ENCODE peak calls at places on chromosomes 4 and X, in eight cellular contexts. A is amniotic epithelial cell; H is lung; N is NCI-H2171; L is WTC11; Z is activated gamma-delta T cell treated with anti-CD3 and anti-CD28 coated beads, Interleukin-2, amount 50 U/mL, for 16 hours; B is NCI-H460; T is breast epithelium. R is an unnamed sample.

GRCh38 chrX:13029831-13030771 is 14.3 kb downstream of the FAM9C start:
- DNase-seq in B (peak), H (no peak), N (no peak), A (no peak), Z (no peak), L (peak), T (no peak), R (no peak)

GRCh38 chr4:112853662-112854256 is 195.7 kb upstream of the ANK2 start:
- DNase-seq in T (no peak), B (no peak), Z (no peak), N (no peak), A (peak), H (no peak), L (no peak), R (no peak)

GRCh38 chrX:110678591-110678990 is 117.0 kb downstream of the CHRDL1 start:
- DNase-seq in A (no peak), B (no peak), H (no peak), L (no peak), T (no peak), Z (no peak), N (no peak), R (no peak)

GRCh38 chr4:3266076-3266475 is 17.1 kb downstream of the MSANTD1 start:
- DNase-seq in Z (no peak), T (no peak), L (no peak), B (no peak), H (no peak), A (no peak), N (no peak), R (no peak)

GRCh38 chr4:182745268-182745667 is 171.9 kb downstream of the DCTD start:
- DNase-seq in Z (no peak), H (no peak), A (no peak), B (no peak), L (no peak), T (no peak), N (no peak), R (no peak)

GRCh38 chrX:125132274-125132673 is 187.4 kb upstream of the TEX13C start:
- DNase-seq in N (no peak), Z (no peak), L (no peak), B (peak), A (no peak), H (no peak), T (no peak), R (no peak)

GRCh38 chr4:169612869-169613859 is 781 bp upstream of the NEK1 start:
- DNase-seq in B (peak), N (peak), T (peak), Z (peak), H (peak), A (peak), L (peak), R (peak)

GRCh38 chr4:60078984-60079383 is 1121.1 kb upstream of the ADGRL3 start:
- DNase-seq in T (no peak), A (no peak), B (no peak), H (no peak), Z (no peak), N (no peak), L (no peak), R (no peak)

GRCh38 chr4:7157140-7157488 is 35.2 kb upstream of the SORCS2 start:
- DNase-seq in N (no peak), T (no peak), Z (no peak), H (no peak), A (no peak), B (no peak), L (no peak), R (no peak)